ENCODE peak calls at places on chromosomes 1 and 21, in four cellular contexts. One of them, this sample, is unnamed.

GRCh38 chr21:34517491-34518245 is 5.7 kb upstream of the KCNE1 start:
- DNase-seq in transverse colon: no peak
- DNase-seq in K562: no peak
- DNase-seq in sigmoid colon: no peak
- DNase-seq in this sample: no peak

GRCh38 chr21:30190554-30190953 is 23.9 kb upstream of the CLDN17 start:
- DNase-seq in transverse colon: no peak
- DNase-seq in K562: no peak
- DNase-seq in sigmoid colon: no peak
- DNase-seq in this sample: no peak

GRCh38 chr1:40476924-40477679 is at the start of gene ZFP69:
- DNase-seq in transverse colon: peak; percentile 76
- DNase-seq in K562: peak; percentile 94
- DNase-seq in sigmoid colon: peak; percentile 74
- DNase-seq in this sample: peak; percentile 67

GRCh38 chr1:157363660-157364140 is 188.6 kb downstream of the FCRL5 start:
- DNase-seq in transverse colon: peak; percentile 45
- DNase-seq in K562: no peak
- DNase-seq in sigmoid colon: no peak
- DNase-seq in this sample: peak; percentile 52

GRCh38 chr21:43812139-43812821 is 22.9 kb downstream of the RRP1 start:
- DNase-seq in transverse colon: peak; percentile 42
- DNase-seq in K562: no peak
- DNase-seq in sigmoid colon: no peak
- DNase-seq in this sample: peak; percentile 85

GRCh38 chr1:75361260-75361659 is 227.1 kb downstream of the LHX8 start:
- DNase-seq in transverse colon: no peak
- DNase-seq in K562: no peak
- DNase-seq in sigmoid colon: no peak
- DNase-seq in this sample: no peak

GRCh38 chr21:25967566-25968438 is 202.8 kb downstream of the APP start:
- DNase-seq in transverse colon: no peak
- DNase-seq in K562: no peak
- DNase-seq in sigmoid colon: no peak
- DNase-seq in this sample: no peak

GRCh38 chr1:245155186-245156040 is 628 bp downstream of the KIF26B start:
- DNase-seq in transverse colon: no peak
- DNase-seq in K562: peak; percentile 34
- DNase-seq in sigmoid colon: no peak
- DNase-seq in this sample: no peak

GRCh38 chr1:246333855-246334254 is 173.2 kb downstream of the SMYD3 start:
- DNase-seq in transverse colon: no peak
- DNase-seq in K562: no peak
- DNase-seq in sigmoid colon: no peak
- DNase-seq in this sample: no peak

GRCh38 chr1:240282061-240282830 is 190.6 kb downstream of the FMN2 start:
- DNase-seq in transverse colon: peak; percentile 11
- DNase-seq in K562: no peak
- DNase-seq in sigmoid colon: no peak
- DNase-seq in this sample: no peak

GRCh38 chr1:77282866-77283539 is 1.2 kb downstream of the AK5 start:
- DNase-seq in transverse colon: no peak
- DNase-seq in K562: no peak
- DNase-seq in sigmoid colon: no peak
- DNase-seq in this sample: no peak

GRCh38 chr21:34093083-34093482 is 19.7 kb downstream of the MRPS6 start:
- DNase-seq in transverse colon: no peak
- DNase-seq in K562: no peak
- DNase-seq in sigmoid colon: no peak
- DNase-seq in this sample: no peak

GRCh38 chr1:12539705-12540579 is 78.1 kb downstream of the DHRS3 start:
- DNase-seq in transverse colon: peak; percentile 69
- DNase-seq in K562: no peak
- DNase-seq in sigmoid colon: peak; percentile 97
- DNase-seq in this sample: peak; percentile 69

GRCh38 chr1:60573121-60573520 is 499.6 kb upstream of the C1orf87 start:
- DNase-seq in transverse colon: no peak
- DNase-seq in K562: no peak
- DNase-seq in sigmoid colon: no peak
- DNase-seq in this sample: no peak

GRCh38 chr1:30866594-30866993 is 42.0 kb downstream of the SDC3 start:
- DNase-seq in transverse colon: no peak
- DNase-seq in K562: no peak
- DNase-seq in sigmoid colon: no peak
- DNase-seq in this sample: no peak

GRCh38 chr1:239418241-239418640 is 31.9 kb downstream of the CHRM3 start:
- DNase-seq in transverse colon: no peak
- DNase-seq in K562: no peak
- DNase-seq in sigmoid colon: no peak
- DNase-seq in this sample: no peak

GRCh38 chr1:25169610-25170009 is 62.7 kb downstream of the SYF2 start:
- DNase-seq in transverse colon: no peak
- DNase-seq in K562: no peak
- DNase-seq in sigmoid colon: no peak
- DNase-seq in this sample: no peak

GRCh38 chr21:40680311-40680710 is 166.6 kb downstream of the DSCAM start:
- DNase-seq in transverse colon: no peak
- DNase-seq in K562: no peak
- DNase-seq in sigmoid colon: no peak
- DNase-seq in this sample: no peak

GRCh38 chr1:236808564-236809130 is 13.6 kb downstream of the MTR start:
- DNase-seq in transverse colon: no peak
- DNase-seq in K562: no peak
- DNase-seq in sigmoid colon: no peak
- DNase-seq in this sample: no peak

GRCh38 chr1:54178296-54179070 is 21.3 kb downstream of the CYB5RL start:
- DNase-seq in transverse colon: no peak
- DNase-seq in K562: no peak
- DNase-seq in sigmoid colon: no peak
- DNase-seq in this sample: no peak

GRCh38 chr21:46457801-46458314 is 833 bp upstream of the DIP2A start:
- DNase-seq in transverse colon: peak; percentile 37
- DNase-seq in K562: peak; percentile 81
- DNase-seq in sigmoid colon: peak; percentile 77
- DNase-seq in this sample: no peak

GRCh38 chr1:185016880-185017279 is 28.5 kb upstream of the RNF2 start:
- DNase-seq in transverse colon: no peak
- DNase-seq in K562: no peak
- DNase-seq in sigmoid colon: no peak
- DNase-seq in this sample: no peak

GRCh38 chr1:26553942-26554682 is 24.6 kb downstream of the RPS6KA1 start:
- DNase-seq in transverse colon: no peak
- DNase-seq in K562: no peak
- DNase-seq in sigmoid colon: no peak
- DNase-seq in this sample: no peak

GRCh38 chr1:18225236-18225904 is 117.8 kb downstream of the IGSF21 start:
- DNase-seq in transverse colon: no peak
- DNase-seq in K562: no peak
- DNase-seq in sigmoid colon: no peak
- DNase-seq in this sample: no peak

GRCh38 chr1:8746554-8746953 is 70.9 kb downstream of the RERE start:
- DNase-seq in transverse colon: no peak
- DNase-seq in K562: no peak
- DNase-seq in sigmoid colon: no peak
- DNase-seq in this sample: no peak

GRCh38 chr1:28437260-28437923 is 67.9 kb downstream of the PHACTR4 start:
- DNase-seq in transverse colon: peak; percentile 52
- DNase-seq in K562: no peak
- DNase-seq in sigmoid colon: no peak
- DNase-seq in this sample: no peak

GRCh38 chr1:241310451-241310850 is 46.6 kb downstream of the RGS7 start:
- DNase-seq in transverse colon: no peak
- DNase-seq in K562: no peak
- DNase-seq in sigmoid colon: no peak
- DNase-seq in this sample: no peak

GRCh38 chr1:241316372-241316771 is 40.6 kb downstream of the RGS7 start:
- DNase-seq in transverse colon: no peak
- DNase-seq in K562: no peak
- DNase-seq in sigmoid colon: no peak
- DNase-seq in this sample: no peak

GRCh38 chr1:241306125-241306790 is 50.7 kb downstream of the RGS7 start:
- DNase-seq in transverse colon: no peak
- DNase-seq in K562: no peak
- DNase-seq in sigmoid colon: no peak
- DNase-seq in this sample: no peak

GRCh38 chr1:241311056-241311746 is 45.8 kb downstream of the RGS7 start:
- DNase-seq in transverse colon: no peak
- DNase-seq in K562: no peak
- DNase-seq in sigmoid colon: no peak
- DNase-seq in this sample: no peak
- TF ChIP-seq CTCF in transverse colon: no peak
- TF ChIP-seq CTCF in K562: no peak
- TF ChIP-seq CTCF in sigmoid colon: no peak
- TF ChIP-seq CTCF in this sample: no peak

DNA sequence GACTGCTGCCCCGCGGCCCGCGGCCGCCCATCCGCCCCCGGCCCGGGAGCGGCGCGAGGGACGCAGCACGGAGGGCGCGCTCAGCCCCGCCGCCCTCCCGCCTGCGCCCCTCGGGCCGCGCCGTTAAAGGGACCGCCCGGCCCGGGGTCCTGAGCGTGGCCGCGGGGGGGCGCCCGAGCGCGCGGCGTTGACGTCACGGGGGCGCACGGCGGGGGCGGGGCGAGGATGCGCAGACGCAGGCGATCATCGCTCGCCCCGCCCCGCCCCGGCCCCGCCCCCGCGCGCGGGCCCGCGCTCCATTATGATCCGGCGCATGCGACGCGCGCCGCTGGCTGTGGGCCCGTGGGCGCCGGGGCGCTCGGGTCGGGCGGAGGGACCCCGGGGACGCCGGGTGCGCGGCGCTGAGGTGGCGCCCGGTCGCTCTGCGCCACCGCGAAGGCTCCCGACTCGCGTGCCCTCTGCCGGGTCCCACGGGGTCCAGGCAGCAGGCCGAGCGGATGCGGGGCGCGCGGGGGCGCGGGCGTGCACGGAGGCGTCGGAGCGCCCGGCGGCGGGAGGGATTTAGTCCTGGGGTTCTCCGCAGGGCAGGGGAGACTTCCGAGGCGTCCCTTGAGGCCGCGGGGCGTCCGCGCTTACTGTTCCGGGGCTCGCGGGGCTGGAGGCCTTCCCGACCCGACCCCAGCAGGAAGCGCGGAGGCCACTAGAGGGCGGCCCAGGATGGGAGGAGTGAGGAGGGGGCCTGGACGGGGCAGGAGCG is at the start of gene DVL1:
- DNase-seq in transverse colon: peak; percentile 70
- DNase-seq in K562: peak; percentile 89
- DNase-seq in sigmoid colon: peak; percentile 87
- DNase-seq in this sample: peak; percentile 95
- TF ChIP-seq EP300 in transverse colon: no peak
- TF ChIP-seq EP300 in K562: no peak
- TF ChIP-seq EP300 in sigmoid colon: no peak
- TF ChIP-seq EP300 in this sample: no peak

GRCh38 chr1:165257969-165258459 is 98.5 kb downstream of the LMX1A start:
- DNase-seq in transverse colon: peak; percentile 82
- DNase-seq in K562: peak; percentile 76
- DNase-seq in sigmoid colon: peak; percentile 69
- DNase-seq in this sample: no peak
- H3K4me1 ChIP-seq in transverse colon: no peaks in the 10 kb centered on the region
- H3K4me1 ChIP-seq in K562: no peaks in the 10 kb centered on the region
- H3K4me1 ChIP-seq in sigmoid colon: peaks cover 6% of the 10 kb centered on the region
- H3K4me1 ChIP-seq in this sample: no peaks in the 10 kb centered on the region

DNA sequence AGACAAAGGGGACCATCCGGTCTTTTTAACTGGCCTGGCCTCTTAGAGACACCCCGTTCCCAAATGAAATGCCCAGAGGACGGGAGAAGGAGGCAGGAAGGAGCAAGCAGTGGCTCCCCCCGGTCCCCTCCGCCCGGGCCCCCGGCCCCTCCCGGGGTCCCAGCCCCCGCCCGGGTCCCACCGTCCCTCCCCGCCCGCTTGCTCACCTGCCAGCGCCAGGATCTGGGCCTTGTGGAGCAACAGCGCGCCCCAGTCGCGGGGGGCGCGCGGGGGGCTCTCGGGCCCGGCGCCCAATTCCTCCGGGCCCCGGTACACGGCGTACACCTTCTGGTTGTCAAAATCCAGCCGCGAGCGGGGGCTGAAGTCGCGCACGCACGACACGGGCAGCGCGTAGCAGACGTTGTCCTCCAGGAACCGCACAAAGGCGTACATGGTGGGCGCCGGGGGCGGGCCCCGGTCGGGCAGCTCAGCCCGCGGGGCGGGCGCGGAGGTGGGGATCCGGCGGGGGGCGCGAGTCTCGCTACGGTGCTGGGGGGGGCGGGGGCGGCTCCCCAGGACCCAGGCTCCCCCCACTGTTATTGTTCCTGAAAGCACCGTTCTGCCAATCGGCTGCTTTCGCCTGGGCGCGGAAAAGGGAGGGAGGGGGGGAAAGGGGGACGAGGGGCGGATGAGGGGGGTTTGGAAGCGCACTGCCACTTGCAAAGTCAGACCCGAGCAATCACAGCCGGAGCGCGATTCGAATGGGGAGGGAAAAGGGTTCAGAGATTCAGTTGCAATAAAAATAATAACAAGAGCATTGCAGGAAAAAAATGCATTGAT is at the start of gene BEND5:
- DNase-seq in transverse colon: peak; percentile 37
- DNase-seq in K562: no peak
- DNase-seq in sigmoid colon: peak; percentile 80
- DNase-seq in this sample: peak; percentile 25
- TF ChIP-seq CTCF in transverse colon: no peak
- TF ChIP-seq CTCF in K562: no peak
- TF ChIP-seq CTCF in sigmoid colon: no peak
- TF ChIP-seq CTCF in this sample: no peak